ENCODE peak calls at places on chromosome 3, in nine cellular contexts. H is transverse colon, Q is prostate gland, B is GM12891, R is endothelial cell of umbilical vein, G is suprapubic skin, J is upper lobe of left lung, D is breast epithelium, K is stomach. O is an unnamed sample.

GRCh38 chr3:85384372-85384771 is 425.6 kb downstream of the CADM2 start:
- DNase-seq in Q (no peak), J (peak), R (no peak), H (no peak), D (no peak), K (no peak), G (no peak), B (no peak), O (no peak)

GRCh38 chr3:49397470-49397869 is 14.3 kb downstream of the RHOA start:
- DNase-seq in B (no peak), J (no peak), Q (no peak), K (no peak), H (no peak), D (no peak), R (peak), G (no peak), O (no peak)

GRCh38 chr3:30606301-30607031 is at the start of gene TGFBR2:
- DNase-seq in B (peak), Q (peak), H (peak), R (peak), G (peak), K (peak), D (peak), J (peak), O (peak)

GRCh38 chr3:37962906-37963486 is 27.6 kb upstream of the VILL start:
- DNase-seq in G (no peak), K (no peak), D (no peak), H (no peak), J (no peak), Q (no peak), B (no peak), R (no peak), O (no peak)

GRCh38 chr3:13110678-13111116 is 37.5 kb upstream of the IQSEC1 start:
- DNase-seq in J (no peak), B (peak), D (no peak), Q (peak), G (peak), H (peak), R (no peak), K (no peak), O (no peak)

GRCh38 chr3:38136272-38136806 is 588 bp downstream of the ACAA1 start:
- DNase-seq in Q (no peak), G (no peak), J (no peak), H (peak), K (peak), D (no peak), R (no peak), B (no peak), O (no peak)

GRCh38 chr3:172946061-172946460 is 195.0 kb downstream of the SPATA16 start:
- DNase-seq in K (no peak), R (no peak), D (no peak), J (no peak), G (no peak), Q (no peak), H (no peak), B (no peak), O (no peak)

GRCh38 chr3:10198761-10199688 is 34.3 kb downstream of the IRAK2 start:
- DNase-seq in R (peak), Q (peak), K (peak), H (peak), J (no peak), B (peak), G (no peak), D (peak), O (no peak)

GRCh38 chr3:11770477-11771381 is 76.0 kb downstream of the TAMM41 start:
- DNase-seq in D (peak), G (peak), R (peak), B (peak), K (peak), H (peak), J (no peak), Q (peak), O (peak)

GRCh38 chr3:39190281-39191025 is 1.9 kb downstream of the XIRP1 start:
- DNase-seq in D (no peak), J (peak), R (no peak), H (no peak), K (no peak), G (no peak), Q (no peak), B (no peak), O (no peak)

GRCh38 chr3:66441124-66441523 is 59.7 kb downstream of the LRIG1 start:
- DNase-seq in J (no peak), R (peak), D (no peak), G (no peak), H (no peak), Q (peak), K (no peak), B (no peak), O (peak)

GRCh38 chr3:152309535-152310317 is 41.0 kb downstream of the MBNL1 start:
- DNase-seq in J (no peak), R (no peak), K (no peak), B (no peak), G (no peak), Q (no peak), H (no peak), D (no peak), O (no peak)

GRCh38 chr3:134419214-134419965 is 45.1 kb upstream of the AMOTL2 start:
- DNase-seq in H (no peak), Q (no peak), K (no peak), D (no peak), G (no peak), B (no peak), R (no peak), J (no peak), O (no peak)

GRCh38 chr3:64987731-64988130 is 299.9 kb upstream of the ADAMTS9 start:
- DNase-seq in R (peak), H (no peak), J (no peak), Q (no peak), B (no peak), G (no peak), D (no peak), K (no peak), O (no peak)

GRCh38 chr3:52253314-52254260 is 8.0 kb downstream of the PPM1M start:
- DNase-seq in G (peak), H (peak), Q (no peak), B (peak), J (no peak), D (no peak), R (peak), K (peak), O (no peak)

GRCh38 chr3:54427951-54428871 is 305.9 kb downstream of the CACNA2D3 start:
- DNase-seq in G (no peak), H (peak), D (no peak), B (peak), R (peak), Q (peak), K (peak), J (no peak), O (peak)

GRCh38 chr3:184239221-184239620 is 9.5 kb downstream of the ALG3 start:
- DNase-seq in H (no peak), G (no peak), R (no peak), D (no peak), B (no peak), J (no peak), Q (no peak), K (no peak), O (no peak)

GRCh38 chr3:22474706-22475470 is 723.9 kb upstream of the ZNF385D start:
- DNase-seq in H (no peak), K (no peak), D (no peak), G (no peak), Q (no peak), R (no peak), J (peak), B (no peak), O (no peak)

GRCh38 chr3:89303721-89304120 is 196.3 kb downstream of the EPHA3 start:
- DNase-seq in G (no peak), Q (no peak), K (no peak), B (no peak), R (no peak), D (no peak), J (no peak), H (no peak), O (no peak)

GRCh38 chr3:185920168-185920567 is 17.6 kb downstream of the TRA2B start:
- DNase-seq in H (no peak), K (no peak), G (no peak), B (no peak), R (no peak), J (no peak), D (no peak), Q (no peak), O (no peak)

GRCh38 chr3:33377931-33378330 is 62.3 kb downstream of the UBP1 start:
- DNase-seq in J (no peak), G (no peak), R (no peak), B (no peak), D (no peak), H (no peak), Q (no peak), K (no peak), O (no peak)

GRCh38 chr3:138284957-138285477 is 44.6 kb downstream of the NME9 start:
- DNase-seq in Q (no peak), R (no peak), D (no peak), G (no peak), K (no peak), H (no peak), B (no peak), J (no peak), O (no peak)

GRCh38 chr3:179956416-179956830 is 80.3 kb downstream of the PEX5L start:
- DNase-seq in J (no peak), R (no peak), Q (no peak), H (no peak), G (no peak), B (no peak), D (no peak), K (no peak), O (no peak)

GRCh38 chr3:41418961-41419691 is 219.8 kb downstream of the CTNNB1 start:
- DNase-seq in Q (no peak), K (no peak), G (no peak), R (no peak), D (no peak), J (no peak), H (no peak), B (no peak), O (no peak)

GRCh38 chr3:12369029-12369428 is 80.2 kb downstream of the PPARG start:
- DNase-seq in J (no peak), K (no peak), B (no peak), H (no peak), D (no peak), Q (no peak), G (no peak), R (no peak), O (no peak)

GRCh38 chr3:124115965-124116364 is 124.0 kb upstream of the ROPN1 start:
- DNase-seq in H (no peak), G (no peak), B (no peak), Q (no peak), K (no peak), R (no peak), J (no peak), D (no peak), O (no peak)

GRCh38 chr3:38454179-38454883 is 641 bp downstream of the ACVR2B start:
- DNase-seq in D (no peak), R (peak), Q (peak), H (peak), B (peak), K (peak), J (peak), G (peak), O (no peak)

GRCh38 chr3:5347486-5347885 is 160.0 kb downstream of the EDEM1 start:
- DNase-seq in Q (no peak), H (no peak), G (no peak), K (no peak), B (no peak), J (no peak), R (no peak), D (no peak), O (no peak)

GRCh38 chr3:133792171-133792763 is 13.3 kb upstream of the SRPRB start:
- DNase-seq in B (no peak), H (no peak), G (no peak), R (no peak), Q (no peak), D (no peak), J (no peak), K (no peak), O (no peak)

GRCh38 chr3:115402651-115403050 is 220.7 kb upstream of the GAP43 start:
- DNase-seq in B (no peak), K (no peak), J (no peak), G (no peak), Q (no peak), D (no peak), H (no peak), R (no peak), O (no peak)

GRCh38 chr3:133058243-133058642 is 20.1 kb downstream of the TMEM108 start:
- DNase-seq in J (no peak), B (no peak), G (no peak), Q (no peak), D (no peak), R (no peak), K (no peak), H (no peak), O (no peak)

GRCh38 chr3:4511491-4512251 is 18.5 kb downstream of the ITPR1 start:
- DNase-seq in H (no peak), D (no peak), G (no peak), K (no peak), Q (no peak), J (no peak), B (no peak), R (no peak), O (no peak)

GRCh38 chr3:109050591-109051167 is 67.3 kb downstream of the MORC1 start:
- DNase-seq in Q (no peak), J (no peak), B (no peak), G (no peak), H (peak), D (no peak), R (peak), K (no peak), O (no peak)

GRCh38 chr3:156899951-156900350 is 73.8 kb downstream of the LEKR1 start:
- DNase-seq in H (no peak), D (no peak), G (no peak), B (no peak), K (no peak), R (no peak), J (no peak), Q (no peak), O (no peak)

GRCh38 chr3:170360916-170361315 is 3.4 kb downstream of the SKIL start:
- DNase-seq in D (no peak), H (no peak), G (no peak), K (no peak), Q (no peak), J (no peak), R (no peak), B (no peak), O (no peak)
- TF ChIP-seq POLR2AphosphoS5 in D (no peak), H (no peak), G (no peak), K (no peak), Q (no peak), J (no peak), R (no peak), B (no peak), O (no peak)

DNA sequence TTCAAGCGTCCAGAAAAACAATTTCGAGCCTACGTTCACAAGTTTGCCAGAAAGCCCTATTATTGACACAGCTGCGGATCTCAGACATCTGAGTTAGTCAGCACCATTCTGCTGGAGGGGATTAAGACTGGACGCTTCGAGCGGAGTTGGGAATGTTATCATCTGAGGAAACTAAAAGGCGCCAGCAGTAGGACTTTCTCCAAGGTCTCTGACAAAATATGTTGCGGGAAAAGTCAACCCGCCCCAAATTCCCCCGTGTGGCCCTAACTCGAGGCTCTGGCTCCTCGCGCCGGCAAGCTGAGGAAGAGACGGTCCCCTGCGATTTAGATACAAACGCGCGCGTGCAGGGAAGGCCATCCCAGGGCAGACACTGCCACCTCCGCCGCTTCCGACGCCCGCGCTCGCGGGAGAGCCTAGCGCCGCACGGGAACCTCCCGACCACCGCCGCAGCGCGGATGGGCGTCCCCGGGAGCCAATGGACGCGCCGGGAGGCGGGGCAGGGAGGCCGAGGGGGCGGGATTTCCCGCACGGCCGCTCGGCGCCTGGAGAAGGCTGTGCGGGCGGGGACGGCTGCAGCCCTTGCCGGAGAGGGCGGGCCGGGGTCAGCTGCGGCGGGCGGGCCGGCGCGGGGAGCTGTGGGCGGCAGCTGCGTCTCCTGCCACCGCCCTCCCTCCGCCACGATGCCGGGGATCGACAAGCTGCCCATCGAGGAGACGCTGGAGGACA is at the start of gene APPL1:
- DNase-seq in K (peak), H (peak), D (peak), Q (peak), B (peak), R (peak), G (peak), J (peak), O (peak)
- TF ChIP-seq POLR2A in K (peak), H (peak), D (peak), Q (peak), B (peak), R (peak), G (peak), J (peak), O (peak)

GRCh38 chr3:193833592-193833991 is 240.6 kb downstream of the OPA1 start:
- DNase-seq in R (no peak), J (no peak), H (no peak), D (no peak), K (no peak), G (no peak), Q (no peak), B (no peak), O (no peak)
- TF ChIP-seq POLR2AphosphoS5 in R (no peak), J (no peak), H (no peak), D (no peak), K (no peak), G (no peak), Q (no peak), B (no peak), O (no peak)

DNA sequence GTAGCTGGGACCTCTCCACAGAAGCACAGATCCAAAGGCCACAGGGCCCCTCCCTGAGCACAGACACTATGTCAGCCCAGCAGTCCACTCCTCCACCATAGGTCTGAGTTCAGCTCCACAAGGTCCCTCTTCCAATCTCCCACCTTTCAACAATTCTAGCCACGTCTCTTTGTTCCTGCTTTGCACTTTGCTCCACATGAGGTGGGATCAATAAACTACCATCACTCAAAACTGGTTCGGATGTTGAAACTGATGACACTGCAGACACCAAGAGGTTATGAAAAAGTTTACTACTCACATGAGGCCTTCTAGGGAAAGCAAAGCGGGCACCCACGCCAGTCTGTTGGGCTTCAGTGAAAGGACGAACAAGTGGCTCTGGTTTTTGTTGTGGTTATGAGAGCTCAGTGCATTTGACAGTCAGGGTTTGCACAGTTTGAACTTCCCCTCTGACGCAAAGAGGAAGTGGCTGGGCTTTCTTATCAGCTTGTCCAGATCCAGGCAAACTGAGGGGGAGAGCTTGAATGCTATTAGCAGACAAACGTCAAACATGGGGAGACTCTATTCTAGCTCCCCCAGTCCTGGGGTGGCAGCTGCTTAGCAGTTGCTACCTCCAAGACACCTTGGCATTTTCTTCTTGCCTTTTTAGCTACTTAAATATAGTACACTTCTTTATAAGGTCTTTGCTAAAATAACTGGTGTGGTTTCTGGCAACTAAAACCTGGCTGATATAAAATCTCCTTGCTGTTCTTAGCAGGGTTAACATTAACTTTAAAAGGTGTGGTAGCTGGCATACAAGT is 37.8 kb downstream of the ZNF445 start:
- DNase-seq in J (no peak), H (peak), G (peak), B (peak), R (peak), D (no peak), Q (peak), K (peak), O (peak)
- TF ChIP-seq POLR2A in J (peak), H (peak), G (peak), B (peak), R (peak), D (no peak), Q (peak), K (no peak), O (no peak)

O was measured in sigmoid colon.